ENCODE peak calls at places on chromosomes 13 and 19, in six cellular contexts. G is T-helper 17 cell; X is stimulated activated CD4-positive, alpha-beta T cell treated with anti-CD3 and anti-CD28 coated beads, Interleukin-1b, Interleukin-23, amount 100 ng/mL, for 24 hours; L is endothelial cell; Q is pons; O is caudate nucleus. N is an unnamed sample.

GRCh38 chr13:31310356-31310755 is 110.6 kb downstream of the B3GLCT start:
- DNase-seq in G (no peak), X (no peak), L (no peak), Q (no peak), O (no peak), N (no peak)

GRCh38 chr19:5104871-5105351 is 136.0 kb downstream of the KDM4B start:
- DNase-seq in G (no peak), X (no peak), L (no peak), Q (no peak), O (no peak), N (no peak)

GRCh38 chr19:18249834-18250233 is 23.6 kb upstream of the PDE4C start:
- DNase-seq in G (no peak), X (no peak), L (no peak), Q (no peak), O (no peak), N (no peak)

GRCh38 chr19:38079926-38080380 is 144.1 kb downstream of the DPF1 start:
- DNase-seq in G (no peak), X (no peak), L (no peak), Q (peak; percentile 38), O (no peak), N (peak; percentile 57)

GRCh38 chr13:44715287-44716224 is 139.4 kb upstream of the TSC22D1 start:
- DNase-seq in G (no peak), X (no peak), L (no peak), Q (no peak), O (no peak), N (no peak)

GRCh38 chr13:112928958-112929777 is 39.8 kb upstream of the MCF2L start:
- DNase-seq in G (no peak), X (no peak), L (no peak), Q (no peak), O (no peak), N (peak; percentile 11)

GRCh38 chr19:17202249-17202648 is 12.9 kb upstream of the USE1 start:
- DNase-seq in G (no peak), X (no peak), L (no peak), Q (no peak), O (no peak), N (no peak)

GRCh38 chr19:1811942-1812425 is at the start of gene ATP8B3:
- DNase-seq in G (no peak), X (peak; percentile 54), L (no peak), Q (no peak), O (no peak), N (peak; percentile 36)

GRCh38 chr13:100673831-100674362 is 698 bp downstream of the TMTC4 start:
- DNase-seq in G (no peak), X (no peak), L (no peak), Q (peak; percentile 75), O (peak; percentile 78), N (peak; percentile 4)

GRCh38 chr19:55305491-55305890 is 19.6 kb downstream of the TMEM150B start:
- DNase-seq in G (peak; percentile 31), X (no peak), L (peak; percentile 60), Q (no peak), O (no peak), N (peak; percentile 56)

GRCh38 chr13:50584856-50585580 is 258.5 kb downstream of the DLEU7 start:
- DNase-seq in G (no peak), X (no peak), L (no peak), Q (peak; percentile 14), O (no peak), N (no peak)

GRCh38 chr19:55261671-55262126 is 2.9 kb upstream of the PPP6R1 start:
- DNase-seq in G (no peak), X (no peak), L (no peak), Q (no peak), O (peak; percentile 22), N (no peak)

GRCh38 chr19:3981736-3982681 is 3.3 kb downstream of the EEF2 start:
- DNase-seq in G (no peak), X (no peak), L (no peak), Q (no peak), O (no peak), N (no peak)

GRCh38 chr19:35750167-35750566 is 1.8 kb downstream of the LIN37 start:
- DNase-seq in G (no peak), X (no peak), L (no peak), Q (no peak), O (no peak), N (no peak)

GRCh38 chr19:39362682-39363657 is 20.7 kb downstream of the SAMD4B start:
- DNase-seq in G (no peak), X (no peak), L (no peak), Q (no peak), O (no peak), N (no peak)

GRCh38 chr19:10699650-10700335 is 1.4 kb upstream of the QTRT1 start:
- DNase-seq in G (peak; percentile 64), X (peak; percentile 62), L (peak; percentile 59), Q (no peak), O (no peak), N (peak; percentile 47)

GRCh38 chr19:50835103-50835784 is 1.9 kb upstream of the KLK15 start:
- DNase-seq in G (no peak), X (no peak), L (no peak), Q (no peak), O (no peak), N (no peak)

GRCh38 chr19:47124937-47125668 is 5.5 kb upstream of the SAE1 start:
- DNase-seq in G (no peak), X (no peak), L (no peak), Q (peak; percentile 88), O (no peak), N (peak; percentile 45)

GRCh38 chr13:29593605-29594297 is 1.7 kb downstream of the SLC7A1 start:
- DNase-seq in G (no peak), X (no peak), L (no peak), Q (no peak), O (no peak), N (no peak)

GRCh38 chr13:60397693-60398437 is 845 bp downstream of the TDRD3 start:
- DNase-seq in G (peak; percentile 19), X (no peak), L (peak; percentile 73), Q (peak; percentile 60), O (peak; percentile 61), N (peak; percentile 10)

GRCh38 chr13:77919351-77920294 is 992 bp upstream of the EDNRB start:
- DNase-seq in G (no peak), X (no peak), L (peak; percentile 43), Q (peak; percentile 37), O (peak; percentile 24), N (no peak)

GRCh38 chr19:49073514-49074378 is 1.2 kb upstream of the KCNA7 start:
- DNase-seq in G (no peak), X (no peak), L (no peak), Q (no peak), O (no peak), N (peak; percentile 74)

GRCh38 chr13:79225487-79226232 is 180.4 kb downstream of the RBM26 start:
- DNase-seq in G (no peak), X (no peak), L (no peak), Q (no peak), O (no peak), N (no peak)

GRCh38 chr19:42028304-42029216 is 34.5 kb upstream of the ATP1A3 start:
- DNase-seq in G (no peak), X (no peak), L (peak; percentile 57), Q (no peak), O (no peak), N (peak; percentile 36)

GRCh38 chr19:39307822-39308530 is 11.8 kb downstream of the IFNL1 start:
- DNase-seq in G (no peak), X (no peak), L (peak; percentile 33), Q (no peak), O (no peak), N (no peak)

GRCh38 chr13:111955412-111955769 is 111.6 kb upstream of the SOX1 start:
- DNase-seq in G (no peak), X (no peak), L (no peak), Q (no peak), O (no peak), N (no peak)

GRCh38 chr13:49098198-49098597 is 121.9 kb upstream of the MLNR start:
- DNase-seq in G (no peak), X (no peak), L (no peak), Q (peak; percentile 33), O (peak; percentile 15), N (peak; percentile 37)

GRCh38 chr19:35397064-35397463 is 26.2 kb downstream of the GPR42 start:
- DNase-seq in G (no peak), X (no peak), L (no peak), Q (no peak), O (no peak), N (no peak)

GRCh38 chr13:79190932-79191331 is 215.1 kb downstream of the RBM26 start:
- DNase-seq in G (no peak), X (no peak), L (no peak), Q (peak; percentile 3), O (no peak), N (no peak)

GRCh38 chr19:12623361-12624031 is 12.8 kb downstream of the ZNF791 start:
- DNase-seq in G (no peak), X (no peak), L (no peak), Q (no peak), O (no peak), N (no peak)

GRCh38 chr13:97028441-97029299 is 34.4 kb upstream of the OXGR1 start:
- DNase-seq in G (peak; percentile 29), X (no peak), L (peak; percentile 81), Q (peak; percentile 62), O (peak; percentile 12), N (peak; percentile 47)

GRCh38 chr19:1001538-1002166 is 1.4 kb downstream of the GRIN3B start:
- DNase-seq in G (peak; percentile 72), X (peak; percentile 64), L (peak; percentile 78), Q (no peak), O (no peak), N (peak; percentile 65)

GRCh38 chr13:51000576-51001260 is 91.1 kb downstream of the RNASEH2B start:
- DNase-seq in G (no peak), X (no peak), L (no peak), Q (peak; percentile 11), O (no peak), N (no peak)

GRCh38 chr13:112983428-112984196 is 14.6 kb downstream of the MCF2L start:
- DNase-seq in G (no peak), X (no peak), L (no peak), Q (no peak), O (no peak), N (no peak)

GRCh38 chr13:84649853-84650252 is 767.6 kb upstream of the SLITRK1 start:
- DNase-seq in G (no peak), X (no peak), L (no peak), Q (no peak), O (no peak), N (no peak)